ENCODE peak calls at places on chromosomes 13 and 19, in five cellular contexts. B is foreskin keratinocyte, R is dorsolateral prefrontal cortex, J is H1, O is ovary. K is an unnamed sample.
A peak's percentile ranks its signal among the peaks of the same experiment; 100 is the strongest.

GRCh38 chr19:57747472-57747807 is 825 bp downstream of the ZNF776 start:
- DNase-seq in R (no peak), O (no peak), J (no peak), B (no peak), K (no peak)

GRCh38 chr13:48028066-48028465 is 9.5 kb upstream of the NUDT15 start:
- DNase-seq in O (no peak), J (no peak), B (no peak), R (no peak), K (no peak)

GRCh38 chr19:38411041-38411712 is 8.3 kb downstream of the FAM98C start:
- DNase-seq in O (no peak), B (no peak), R (no peak), J (no peak), K (no peak)

GRCh38 chr19:42285546-42285945 is 16.4 kb upstream of the PRR19 start:
- DNase-seq in B (no peak), R (no peak), J (no peak), O (peak; percentile 53), K (no peak)

GRCh38 chr19:52690395-52691214 is 44.2 kb downstream of the ZNF611 start:
- DNase-seq in B (peak; percentile 89), O (peak; percentile 92), R (peak; percentile 89), J (peak; percentile 49), K (peak; percentile 68)

GRCh38 chr13:114161644-114162532 is 17.2 kb upstream of the CFAP97D2 start:
- DNase-seq in O (peak; percentile 52), J (no peak), R (no peak), B (no peak), K (no peak)

GRCh38 chr19:34925278-34925855 is 1.3 kb upstream of the ZNF30 start:
- DNase-seq in B (no peak), J (no peak), R (no peak), O (peak; percentile 44), K (no peak)

GRCh38 chr13:97976551-97977375 is 23.3 kb downstream of the IPO5 start:
- DNase-seq in R (no peak), O (no peak), B (peak; percentile 25), J (no peak), K (no peak)

GRCh38 chr19:49427855-49428546 is 2.8 kb downstream of the GFY start:
- DNase-seq in B (no peak), R (no peak), O (no peak), J (no peak), K (no peak)

GRCh38 chr13:30138511-30138910 is 168.8 kb downstream of the KATNAL1 start:
- DNase-seq in B (no peak), J (no peak), R (no peak), O (no peak), K (no peak)

GRCh38 chr19:35901055-35901644 is 810 bp upstream of the NFKBID start:
- DNase-seq in B (peak; percentile 6), R (no peak), O (no peak), J (no peak), K (no peak)

GRCh38 chr13:113117956-113118327 is 4.7 kb upstream of the F10 start:
- DNase-seq in B (no peak), O (peak; percentile 8), R (no peak), J (no peak), K (no peak)

GRCh38 chr13:96089749-96090239 is at the start of gene HS6ST3:
- DNase-seq in B (no peak), R (peak; percentile 45), O (peak; percentile 12), J (peak; percentile 38), K (no peak)

GRCh38 chr13:93878675-93879074 is 600.8 kb downstream of the DCT start:
- DNase-seq in J (no peak), R (no peak), O (no peak), B (no peak), K (no peak)

GRCh38 chr13:40408602-40409001 is 257.8 kb downstream of the FOXO1 start:
- DNase-seq in B (peak; percentile 77), O (no peak), J (no peak), R (no peak), K (no peak)

GRCh38 chr13:96090240-96091101 is 564 bp downstream of the HS6ST3 start:
- DNase-seq in J (no peak), O (peak; percentile 18), R (peak; percentile 11), B (no peak), K (no peak)

GRCh38 chr19:40974633-40975037 is 16.4 kb upstream of the CYP2B6 start:
- DNase-seq in B (peak; percentile 37), R (peak; percentile 65), O (peak; percentile 67), J (peak; percentile 53), K (peak; percentile 10)

GRCh38 chr13:97211357-97211756 is 10.8 kb upstream of the MBNL2 start:
- DNase-seq in O (no peak), R (no peak), J (no peak), B (no peak), K (no peak)

GRCh38 chr13:113567681-113568080 is 16.9 kb upstream of the TFDP1 start:
- DNase-seq in J (no peak), O (no peak), R (no peak), B (no peak), K (no peak)

GRCh38 chr13:41610426-41610825 is 153.1 kb downstream of the RGCC start:
- DNase-seq in R (no peak), J (no peak), B (peak; percentile 97), O (no peak), K (peak; percentile 94)

GRCh38 chr13:75855847-75856246 is 219.7 kb downstream of the LMO7 start:
- DNase-seq in B (peak; percentile 20), J (no peak), O (no peak), R (no peak), K (no peak)

GRCh38 chr19:51565583-51565982 is 5.5 kb upstream of the ZNF175 start:
- DNase-seq in O (no peak), B (no peak), R (no peak), J (no peak), K (no peak)

DNA sequence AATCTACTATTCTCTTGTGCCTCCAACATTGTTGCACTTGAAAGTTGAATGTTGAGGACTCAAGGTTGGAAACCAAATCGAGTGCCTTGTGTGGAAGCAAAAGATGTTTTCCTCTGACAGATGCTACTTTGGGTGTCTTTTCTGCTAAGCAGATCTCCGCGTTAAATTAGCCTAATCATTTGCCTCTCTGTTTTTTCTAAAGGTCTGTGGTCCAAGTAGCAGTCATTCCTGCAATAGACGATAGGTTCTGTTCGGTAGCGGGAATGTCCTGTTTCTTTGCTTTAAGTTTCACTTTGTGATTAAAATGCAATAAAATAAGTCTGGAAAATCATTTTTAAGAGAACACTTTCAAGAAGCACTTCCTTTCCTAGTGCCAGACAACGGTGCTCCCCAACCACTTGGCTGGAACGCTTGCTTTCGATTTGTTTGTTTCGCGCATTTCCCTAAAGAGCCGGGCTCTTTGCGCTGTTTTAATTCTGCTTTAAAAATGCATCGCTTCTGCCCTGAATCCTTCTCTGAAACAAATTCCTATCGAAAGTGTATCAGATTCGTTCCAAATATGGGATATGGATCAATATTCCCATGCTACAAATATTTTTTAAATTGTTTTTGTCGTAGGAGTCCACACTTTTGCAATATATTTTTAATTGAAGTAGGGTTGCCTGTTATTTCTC is 14.1 kb downstream of the ZIC2 start:
- DNase-seq in B (peak; percentile 63), O (no peak), J (no peak), R (no peak), K (no peak)
- H3K27ac ChIP-seq in B (no peak overlapping the region), O (no peak overlapping the region), J (no peak overlapping the region), R (peak overlapping the region; percentile 92), K (no peak overlapping the region)

GRCh38 chr19:14162871-14163297 is 26.5 kb upstream of the ASF1B start:
- DNase-seq in B (no peak), O (no peak), R (no peak), J (no peak), K (no peak)
- H3K27ac ChIP-seq in B (no peak overlapping the region), O (no peak overlapping the region), R (no peak overlapping the region), J (no peak overlapping the region), K (no peak overlapping the region)

DNA sequence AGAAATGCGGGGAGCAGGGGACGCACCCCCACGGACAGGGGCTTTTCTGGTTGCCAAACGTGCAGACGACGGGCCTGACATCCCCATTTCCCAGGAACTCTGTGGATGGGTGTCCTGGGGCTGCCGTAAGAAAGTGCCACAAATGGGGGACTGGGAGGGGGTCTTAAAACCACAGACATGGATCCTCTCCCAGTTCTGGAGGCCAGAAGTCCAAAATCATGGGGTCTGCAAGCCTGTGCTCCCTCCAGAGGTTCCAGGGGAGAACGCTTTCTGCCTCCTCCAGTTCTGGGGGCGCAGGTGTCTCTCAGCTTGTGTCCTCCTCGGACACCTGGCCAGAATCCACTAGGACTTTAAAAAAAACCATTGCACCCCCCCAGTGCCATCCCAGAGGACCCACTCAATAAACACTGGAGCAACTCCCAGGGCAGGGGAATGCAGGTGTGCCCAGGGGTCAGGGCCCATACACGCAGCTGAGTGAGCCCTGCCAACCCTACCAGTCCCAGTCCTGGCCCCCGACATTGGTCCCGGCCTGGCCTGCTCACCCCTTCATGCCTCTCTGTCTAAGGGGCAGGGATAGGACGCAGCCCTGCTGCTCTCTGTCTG is 103.9 kb downstream of the GADD45B start:
- DNase-seq in O (no peak), R (no peak), B (no peak), J (no peak), K (no peak)
- H3K27ac ChIP-seq in O (peak overlapping the region; percentile 45), R (peak overlapping the region; percentile 48), B (no peak overlapping the region), J (no peak overlapping the region), K (no peak overlapping the region)

DNA sequence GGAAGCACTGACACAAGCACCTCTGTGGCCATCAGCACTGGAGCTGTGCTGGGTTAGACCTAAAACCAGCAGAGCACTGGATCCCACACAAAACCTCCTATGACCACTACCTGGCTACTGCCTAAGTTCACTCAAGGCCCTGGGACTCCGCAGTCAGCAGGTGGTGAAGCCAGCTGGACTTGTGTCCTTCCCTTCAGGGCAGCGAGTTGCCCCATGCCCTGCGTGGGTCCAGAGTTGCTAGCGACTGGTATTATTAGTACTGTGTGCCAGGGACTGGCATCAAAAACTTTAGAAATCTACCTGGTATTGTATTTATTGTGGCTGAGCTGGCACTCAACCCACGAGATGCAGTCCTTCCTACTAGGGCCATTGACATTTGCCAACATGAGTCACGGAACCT is 6.0 kb downstream of the OR10H4 start:
- DNase-seq in R (no peak), O (no peak), B (no peak), J (no peak), K (no peak)
- H3K27ac ChIP-seq in R (no peak overlapping the region), O (no peak overlapping the region), B (no peak overlapping the region), J (no peak overlapping the region), K (no peak overlapping the region)

GRCh38 chr19:556611-557382 is 12.9 kb downstream of the GZMM start:
- DNase-seq in J (no peak), B (no peak), O (no peak), R (no peak), K (no peak)
- H3K27ac ChIP-seq in J (no peak overlapping the region), B (no peak overlapping the region), O (no peak overlapping the region), R (peak overlapping the region; percentile 40), K (no peak overlapping the region)

GRCh38 chr19:28869459-28869858 is 343.5 kb downstream of the UQCRFS1 start:
- DNase-seq in B (no peak), R (no peak), J (no peak), O (no peak), K (no peak)
- H3K27ac ChIP-seq in B (no peak overlapping the region), R (no peak overlapping the region), J (no peak overlapping the region), O (no peak overlapping the region), K (no peak overlapping the region)

GRCh38 chr19:46124638-46125115 is at the start of gene IGFL3:
- DNase-seq in J (no peak), B (peak; percentile 62), R (no peak), O (no peak), K (no peak)
- H3K27ac ChIP-seq in J (no peak within 1 kb of the TSS), B (no peak within 1 kb of the TSS), R (no peak within 1 kb of the TSS), O (no peak within 1 kb of the TSS), K (no peak within 1 kb of the TSS)

DNA sequence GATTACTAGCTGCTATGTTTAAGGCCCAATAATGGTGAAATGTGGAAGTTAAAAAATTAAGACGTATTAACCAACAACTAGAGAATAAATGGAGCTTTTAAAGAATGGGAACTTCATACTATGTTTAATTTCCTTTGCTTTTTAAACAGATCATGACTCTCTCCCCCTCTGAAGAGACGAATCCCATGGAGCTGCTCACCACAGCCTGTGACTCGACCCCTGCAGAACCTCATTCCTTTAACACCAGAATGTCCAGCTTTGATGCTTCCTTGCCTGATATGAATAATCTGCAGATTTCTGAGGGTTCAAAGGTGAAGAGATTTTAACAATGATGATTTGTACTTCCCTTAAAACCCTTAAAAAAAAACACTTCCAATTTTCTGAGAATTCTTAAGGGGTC is 53.0 kb downstream of the ZAR1L start:
- DNase-seq in B (no peak), O (no peak), R (no peak), J (no peak), K (no peak)
- H3K27ac ChIP-seq in B (no peak overlapping the region), O (no peak overlapping the region), R (peak overlapping the region; percentile 81), J (no peak overlapping the region), K (no peak overlapping the region)

K was measured in epithelial cell of prostate.